ENCODE peak calls at places on chromosomes 1 and 21, in five cellular contexts. D is iris pigment epithelial cell; E is Daoy; X is fibroblast of lung; B is stimulated activated CD8-positive, alpha-beta memory T cell treated with anti-CD3 and anti-CD28 coated beads, Interleukin-7, amount 100 ng/mL, for 1 hour. F is an unnamed sample.

GRCh38 chr1:42946120-42947009 is 12.3 kb downstream of the SLC2A1 start:
- DNase-seq in B (no peak), E (no peak), D (no peak), X (no peak), F (no peak)

GRCh38 chr21:46149205-46149901 is 6.0 kb downstream of the FTCD start:
- DNase-seq in X (no peak), E (no peak), D (no peak), B (no peak), F (no peak)

GRCh38 chr1:67575861-67576260 is 109.1 kb upstream of the GADD45A start:
- DNase-seq in B (no peak), E (peak), D (peak), X (peak), F (peak)

GRCh38 chr1:88291902-88292301 is 392.2 kb upstream of the PKN2 start:
- DNase-seq in B (no peak), D (no peak), X (no peak), E (no peak), F (no peak)

GRCh38 chr1:75632350-75632949 is 21.5 kb upstream of the SLC44A5 start:
- DNase-seq in X (peak), D (peak), E (no peak), B (no peak), F (no peak)

GRCh38 chr1:229318056-229318455 is 24.8 kb downstream of the CCSAP start:
- DNase-seq in D (peak), E (peak), B (no peak), X (peak), F (peak)

GRCh38 chr1:93365813-93366212 is 20.1 kb downstream of the DR1 start:
- DNase-seq in B (no peak), D (no peak), X (no peak), E (no peak), F (no peak)

GRCh38 chr1:244435562-244436205 is 16.0 kb downstream of the ADSS2 start:
- DNase-seq in B (no peak), X (peak), E (peak), D (peak), F (peak)

GRCh38 chr1:228207381-228207810 is 448 bp upstream of the OBSCN start:
- DNase-seq in E (no peak), B (no peak), X (no peak), D (no peak), F (no peak)

GRCh38 chr1:117061986-117062415 is 1.9 kb downstream of the TTF2 start:
- DNase-seq in E (peak), D (peak), X (peak), B (no peak), F (peak)

GRCh38 chr1:72516826-72517225 is 234.5 kb upstream of the NEGR1 start:
- DNase-seq in B (no peak), D (no peak), X (no peak), E (no peak), F (no peak)

GRCh38 chr1:7589080-7589735 is 181.9 kb upstream of the VAMP3 start:
- DNase-seq in E (no peak), X (no peak), B (no peak), D (no peak), F (no peak)

GRCh38 chr21:42426424-42426823 is 22.7 kb downstream of the UBASH3A start:
- DNase-seq in B (no peak), D (no peak), E (no peak), X (no peak), F (no peak)

GRCh38 chr21:46150491-46151121 is 4.8 kb downstream of the FTCD start:
- DNase-seq in B (no peak), X (no peak), D (no peak), E (no peak), F (no peak)

GRCh38 chr21:46414965-46415275 is 43.8 kb upstream of the DIP2A start:
- DNase-seq in X (no peak), D (no peak), E (no peak), B (no peak), F (no peak)

GRCh38 chr1:248842781-248843331 is 4.8 kb downstream of the ZNF672 start:
- DNase-seq in D (no peak), B (no peak), X (no peak), E (no peak), F (no peak)

GRCh38 chr1:236844499-236845271 is 49.6 kb downstream of the MTR start:
- DNase-seq in X (peak), E (no peak), D (peak), B (no peak), F (no peak)

GRCh38 chr1:66386712-66387111 is 147.2 kb upstream of the SGIP1 start:
- DNase-seq in D (no peak), X (no peak), B (no peak), E (no peak), F (no peak)

GRCh38 chr21:44711327-44712202 is at the start of gene TSPEAR:
- DNase-seq in X (no peak), B (no peak), D (no peak), E (no peak), F (no peak)

GRCh38 chr21:42174173-42174572 is 44.8 kb upstream of the ABCG1 start:
- DNase-seq in X (no peak), B (no peak), D (no peak), E (no peak), F (no peak)

GRCh38 chr1:36851087-36851486 is 183.2 kb downstream of the GRIK3 start:
- DNase-seq in X (no peak), E (no peak), B (no peak), D (no peak), F (no peak)

GRCh38 chr1:7948950-7949349 is 8.3 kb upstream of the TNFRSF9 start:
- DNase-seq in D (peak), B (no peak), X (peak), E (peak), F (peak)

GRCh38 chr1:27358928-27359313 is 7.8 kb downstream of the MAP3K6 start:
- DNase-seq in D (no peak), B (no peak), E (no peak), X (no peak), F (no peak)

GRCh38 chr1:29100487-29100886 is 23.2 kb downstream of the TMEM200B start:
- DNase-seq in B (no peak), D (no peak), X (no peak), E (no peak), F (no peak)

GRCh38 chr1:8554956-8555534 is 237.1 kb downstream of the SLC45A1 start:
- DNase-seq in D (peak), X (peak), E (peak), B (no peak), F (no peak)

GRCh38 chr1:27322569-27323116 is 680 bp downstream of the TMEM222 start:
- DNase-seq in E (no peak), X (no peak), D (no peak), B (no peak), F (no peak)

GRCh38 chr1:3981261-3981660 is 81.2 kb upstream of the C1orf174 start:
- DNase-seq in D (no peak), X (no peak), E (no peak), B (no peak), F (no peak)

GRCh38 chr1:226586650-226587443 is 38.3 kb downstream of the STUM start:
- DNase-seq in E (no peak), D (no peak), X (no peak), B (no peak), F (no peak)

GRCh38 chr1:40802078-40803075 is 18.8 kb downstream of the KCNQ4 start:
- DNase-seq in E (peak), B (peak), X (peak), D (peak), F (peak)

GRCh38 chr1:19921310-19921709 is 2.1 kb downstream of the PLA2G2E start:
- DNase-seq in B (no peak), D (no peak), X (no peak), E (no peak), F (no peak)

GRCh38 chr1:51234721-51235425 is 1.2 kb upstream of the RNF11 start:
- DNase-seq in E (peak), X (peak), B (peak), D (peak), F (peak)

GRCh38 chr1:101200513-101200912 is 36.3 kb upstream of the S1PR1 start:
- DNase-seq in B (no peak), X (peak), D (peak), E (peak), F (peak)

GRCh38 chr1:199018471-199019135 is 379.8 kb downstream of the PTPRC start:
- DNase-seq in B (no peak), E (no peak), X (no peak), D (no peak), F (no peak)

GRCh38 chr21:45294509-45295291 is 7.0 kb upstream of the POFUT2 start:
- DNase-seq in D (peak), B (no peak), X (peak), E (peak), F (no peak)

GRCh38 chr1:10873189-10873588 is 76.7 kb upstream of the CASZ1 start:
- DNase-seq in E (no peak), D (peak), X (no peak), B (no peak), F (no peak)

GRCh38 chr1:192122668-192123067 is 35.6 kb upstream of the RGS18 start:
- DNase-seq in E (no peak), X (no peak), D (no peak), B (no peak), F (no peak)

GRCh38 chr1:19650416-19651140 is 6.5 kb downstream of the NBL1 start:
- DNase-seq in B (no peak), E (no peak), D (no peak), X (no peak), F (peak)

F was measured in NCI-H226.